ENCODE peak calls at places on chromosome 5, in eight cellular contexts. One of them, this sample, is unnamed.

GRCh38 chr5:149731617-149732400 is 1.7 kb downstream of the PPARGC1B start:
- DNase-seq in GM12865: peak
- DNase-seq in BE2C: peak
- DNase-seq in thyroid gland: peak
- DNase-seq in tibial artery: peak
- DNase-seq in HCT116: peak
- DNase-seq in adrenal gland: peak
- DNase-seq in IMR-90: peak
- DNase-seq in this sample: peak

GRCh38 chr5:32193591-32193990 is 19.5 kb upstream of the GOLPH3 start:
- DNase-seq in GM12865: no peak
- DNase-seq in BE2C: peak
- DNase-seq in thyroid gland: peak
- DNase-seq in tibial artery: peak
- DNase-seq in HCT116: no peak
- DNase-seq in adrenal gland: peak
- DNase-seq in IMR-90: peak
- DNase-seq in this sample: no peak

GRCh38 chr5:157917909-157918809 is 59.2 kb upstream of the CLINT1 start:
- DNase-seq in GM12865: peak
- DNase-seq in BE2C: peak
- DNase-seq in thyroid gland: peak
- DNase-seq in tibial artery: peak
- DNase-seq in HCT116: peak
- DNase-seq in adrenal gland: peak
- DNase-seq in IMR-90: peak
- DNase-seq in this sample: peak

GRCh38 chr5:1799602-1800469 is at the start of gene MRPL36:
- DNase-seq in GM12865: peak
- DNase-seq in BE2C: peak
- DNase-seq in thyroid gland: peak
- DNase-seq in tibial artery: peak
- DNase-seq in HCT116: peak
- DNase-seq in adrenal gland: peak
- DNase-seq in IMR-90: peak
- DNase-seq in this sample: peak

GRCh38 chr5:106127341-106127781 is 1543.4 kb downstream of the EFNA5 start:
- DNase-seq in GM12865: peak
- DNase-seq in BE2C: no peak
- DNase-seq in thyroid gland: no peak
- DNase-seq in tibial artery: no peak
- DNase-seq in HCT116: no peak
- DNase-seq in adrenal gland: no peak
- DNase-seq in IMR-90: peak
- DNase-seq in this sample: no peak

GRCh38 chr5:146111409-146111808 is 6.0 kb upstream of the PLAC8L1 start:
- DNase-seq in GM12865: no peak
- DNase-seq in BE2C: peak
- DNase-seq in thyroid gland: peak
- DNase-seq in tibial artery: no peak
- DNase-seq in HCT116: no peak
- DNase-seq in adrenal gland: no peak
- DNase-seq in IMR-90: no peak
- DNase-seq in this sample: no peak

GRCh38 chr5:5314626-5315025 is 107.9 kb upstream of the ICE1 start:
- DNase-seq in GM12865: no peak
- DNase-seq in BE2C: no peak
- DNase-seq in thyroid gland: no peak
- DNase-seq in tibial artery: no peak
- DNase-seq in HCT116: no peak
- DNase-seq in adrenal gland: no peak
- DNase-seq in IMR-90: no peak
- DNase-seq in this sample: no peak

GRCh38 chr5:59893061-59893435 is 478 bp downstream of the PDE4D start:
- DNase-seq in GM12865: no peak
- DNase-seq in BE2C: no peak
- DNase-seq in thyroid gland: no peak
- DNase-seq in tibial artery: no peak
- DNase-seq in HCT116: no peak
- DNase-seq in adrenal gland: no peak
- DNase-seq in IMR-90: no peak
- DNase-seq in this sample: no peak

GRCh38 chr5:10588779-10589447 is 25.0 kb downstream of the ANKRD33B start:
- DNase-seq in GM12865: no peak
- DNase-seq in BE2C: no peak
- DNase-seq in thyroid gland: no peak
- DNase-seq in tibial artery: no peak
- DNase-seq in HCT116: no peak
- DNase-seq in adrenal gland: no peak
- DNase-seq in IMR-90: no peak
- DNase-seq in this sample: no peak

GRCh38 chr5:68252678-68253520 is 37.3 kb downstream of the PIK3R1 start:
- DNase-seq in GM12865: peak
- DNase-seq in BE2C: peak
- DNase-seq in thyroid gland: peak
- DNase-seq in tibial artery: no peak
- DNase-seq in HCT116: peak
- DNase-seq in adrenal gland: peak
- DNase-seq in IMR-90: peak
- DNase-seq in this sample: peak

GRCh38 chr5:42495908-42496307 is 72.7 kb downstream of the GHR start:
- DNase-seq in GM12865: no peak
- DNase-seq in BE2C: no peak
- DNase-seq in thyroid gland: peak
- DNase-seq in tibial artery: no peak
- DNase-seq in HCT116: no peak
- DNase-seq in adrenal gland: peak
- DNase-seq in IMR-90: no peak
- DNase-seq in this sample: no peak

GRCh38 chr5:93294184-93294583 is 286.8 kb downstream of the NR2F1-AS1 start:
- DNase-seq in GM12865: no peak
- DNase-seq in BE2C: no peak
- DNase-seq in thyroid gland: no peak
- DNase-seq in tibial artery: no peak
- DNase-seq in HCT116: no peak
- DNase-seq in adrenal gland: no peak
- DNase-seq in IMR-90: peak
- DNase-seq in this sample: no peak

GRCh38 chr5:58922392-58923171 is 339.7 kb downstream of the RAB3C start:
- DNase-seq in GM12865: no peak
- DNase-seq in BE2C: no peak
- DNase-seq in thyroid gland: peak
- DNase-seq in tibial artery: peak
- DNase-seq in HCT116: no peak
- DNase-seq in adrenal gland: peak
- DNase-seq in IMR-90: peak
- DNase-seq in this sample: no peak

GRCh38 chr5:29380029-29380428 is 1813.5 kb upstream of the CDH6 start:
- DNase-seq in GM12865: no peak
- DNase-seq in BE2C: no peak
- DNase-seq in thyroid gland: no peak
- DNase-seq in tibial artery: no peak
- DNase-seq in HCT116: no peak
- DNase-seq in adrenal gland: no peak
- DNase-seq in IMR-90: no peak
- DNase-seq in this sample: no peak

GRCh38 chr5:6404129-6404528 is 25.8 kb upstream of the MED10 start:
- DNase-seq in GM12865: peak
- DNase-seq in BE2C: no peak
- DNase-seq in thyroid gland: no peak
- DNase-seq in tibial artery: no peak
- DNase-seq in HCT116: no peak
- DNase-seq in adrenal gland: no peak
- DNase-seq in IMR-90: peak
- DNase-seq in this sample: no peak

GRCh38 chr5:2582507-2582906 is 169.0 kb downstream of the IRX2 start:
- DNase-seq in GM12865: no peak
- DNase-seq in BE2C: no peak
- DNase-seq in thyroid gland: no peak
- DNase-seq in tibial artery: no peak
- DNase-seq in HCT116: no peak
- DNase-seq in adrenal gland: no peak
- DNase-seq in IMR-90: no peak
- DNase-seq in this sample: no peak

GRCh38 chr5:111238826-111239225 is 14.6 kb downstream of the CAMK4 start:
- DNase-seq in GM12865: no peak
- DNase-seq in BE2C: no peak
- DNase-seq in thyroid gland: no peak
- DNase-seq in tibial artery: no peak
- DNase-seq in HCT116: no peak
- DNase-seq in adrenal gland: no peak
- DNase-seq in IMR-90: no peak
- DNase-seq in this sample: no peak

GRCh38 chr5:82661462-82661861 is 383.3 kb upstream of the RPS23 start:
- DNase-seq in GM12865: no peak
- DNase-seq in BE2C: no peak
- DNase-seq in thyroid gland: no peak
- DNase-seq in tibial artery: no peak
- DNase-seq in HCT116: no peak
- DNase-seq in adrenal gland: no peak
- DNase-seq in IMR-90: no peak
- DNase-seq in this sample: no peak

GRCh38 chr5:92653730-92654461 is 927.1 kb downstream of the NR2F1-AS1 start:
- DNase-seq in GM12865: no peak
- DNase-seq in BE2C: no peak
- DNase-seq in thyroid gland: no peak
- DNase-seq in tibial artery: no peak
- DNase-seq in HCT116: no peak
- DNase-seq in adrenal gland: no peak
- DNase-seq in IMR-90: no peak
- DNase-seq in this sample: no peak

GRCh38 chr5:114055810-114056476 is 305.9 kb upstream of the KCNN2 start:
- DNase-seq in GM12865: no peak
- DNase-seq in BE2C: peak
- DNase-seq in thyroid gland: peak
- DNase-seq in tibial artery: no peak
- DNase-seq in HCT116: no peak
- DNase-seq in adrenal gland: no peak
- DNase-seq in IMR-90: peak
- DNase-seq in this sample: no peak

GRCh38 chr5:168364738-168365550 is 73.5 kb downstream of the WWC1 start:
- DNase-seq in GM12865: no peak
- DNase-seq in BE2C: no peak
- DNase-seq in thyroid gland: peak
- DNase-seq in tibial artery: peak
- DNase-seq in HCT116: no peak
- DNase-seq in adrenal gland: no peak
- DNase-seq in IMR-90: peak
- DNase-seq in this sample: no peak

GRCh38 chr5:116142495-116142894 is 57.7 kb downstream of the COMMD10 start:
- DNase-seq in GM12865: no peak
- DNase-seq in BE2C: no peak
- DNase-seq in thyroid gland: no peak
- DNase-seq in tibial artery: no peak
- DNase-seq in HCT116: no peak
- DNase-seq in adrenal gland: no peak
- DNase-seq in IMR-90: no peak
- DNase-seq in this sample: no peak
- TF ChIP-seq CTCF in GM12865: no peak
- TF ChIP-seq CTCF in BE2C: no peak
- TF ChIP-seq CTCF in thyroid gland: no peak
- TF ChIP-seq CTCF in tibial artery: no peak
- TF ChIP-seq CTCF in HCT116: no peak
- TF ChIP-seq CTCF in adrenal gland: no peak
- TF ChIP-seq CTCF in IMR-90: peak
- TF ChIP-seq CTCF in this sample: no peak

DNA sequence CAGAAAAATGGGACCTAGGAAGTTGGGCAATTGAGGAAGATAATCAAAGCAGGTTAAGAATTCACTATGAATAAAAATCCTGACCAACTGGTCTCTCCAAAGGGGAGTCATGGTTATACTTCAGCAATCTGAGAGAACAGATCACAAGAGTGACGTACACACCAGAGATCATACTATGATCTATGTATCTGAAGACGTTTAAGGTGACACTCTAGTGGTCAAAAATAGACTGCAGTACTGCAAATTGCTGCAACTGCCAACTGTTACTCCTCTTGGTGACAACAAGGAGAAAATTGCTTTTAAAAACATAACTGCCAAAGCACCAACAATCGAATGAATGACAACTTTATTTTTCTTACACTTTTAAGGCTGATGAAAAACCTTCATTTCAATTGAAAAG is 4.9 kb downstream of the AK6 start:
- DNase-seq in GM12865: peak
- DNase-seq in BE2C: no peak
- DNase-seq in thyroid gland: no peak
- DNase-seq in tibial artery: no peak
- DNase-seq in HCT116: peak
- DNase-seq in adrenal gland: no peak
- DNase-seq in IMR-90: peak
- DNase-seq in this sample: peak
- TF ChIP-seq CTCF in GM12865: peak
- TF ChIP-seq CTCF in BE2C: peak
- TF ChIP-seq CTCF in thyroid gland: peak
- TF ChIP-seq CTCF in tibial artery: no peak
- TF ChIP-seq CTCF in HCT116: no peak
- TF ChIP-seq CTCF in adrenal gland: peak
- TF ChIP-seq CTCF in IMR-90: peak
- TF ChIP-seq CTCF in this sample: peak

GRCh38 chr5:80654391-80655230 is at the start of the genes DHFR and MSH3:
- DNase-seq in GM12865: peak
- DNase-seq in BE2C: peak
- DNase-seq in thyroid gland: peak
- DNase-seq in tibial artery: peak
- DNase-seq in HCT116: peak
- DNase-seq in adrenal gland: peak
- DNase-seq in IMR-90: peak
- DNase-seq in this sample: peak
- TF ChIP-seq CTCF in GM12865: peak
- TF ChIP-seq CTCF in BE2C: peak
- TF ChIP-seq CTCF in thyroid gland: peak
- TF ChIP-seq CTCF in tibial artery: peak
- TF ChIP-seq CTCF in HCT116: no peak
- TF ChIP-seq CTCF in adrenal gland: no peak
- TF ChIP-seq CTCF in IMR-90: peak
- TF ChIP-seq CTCF in this sample: no peak

DNA sequence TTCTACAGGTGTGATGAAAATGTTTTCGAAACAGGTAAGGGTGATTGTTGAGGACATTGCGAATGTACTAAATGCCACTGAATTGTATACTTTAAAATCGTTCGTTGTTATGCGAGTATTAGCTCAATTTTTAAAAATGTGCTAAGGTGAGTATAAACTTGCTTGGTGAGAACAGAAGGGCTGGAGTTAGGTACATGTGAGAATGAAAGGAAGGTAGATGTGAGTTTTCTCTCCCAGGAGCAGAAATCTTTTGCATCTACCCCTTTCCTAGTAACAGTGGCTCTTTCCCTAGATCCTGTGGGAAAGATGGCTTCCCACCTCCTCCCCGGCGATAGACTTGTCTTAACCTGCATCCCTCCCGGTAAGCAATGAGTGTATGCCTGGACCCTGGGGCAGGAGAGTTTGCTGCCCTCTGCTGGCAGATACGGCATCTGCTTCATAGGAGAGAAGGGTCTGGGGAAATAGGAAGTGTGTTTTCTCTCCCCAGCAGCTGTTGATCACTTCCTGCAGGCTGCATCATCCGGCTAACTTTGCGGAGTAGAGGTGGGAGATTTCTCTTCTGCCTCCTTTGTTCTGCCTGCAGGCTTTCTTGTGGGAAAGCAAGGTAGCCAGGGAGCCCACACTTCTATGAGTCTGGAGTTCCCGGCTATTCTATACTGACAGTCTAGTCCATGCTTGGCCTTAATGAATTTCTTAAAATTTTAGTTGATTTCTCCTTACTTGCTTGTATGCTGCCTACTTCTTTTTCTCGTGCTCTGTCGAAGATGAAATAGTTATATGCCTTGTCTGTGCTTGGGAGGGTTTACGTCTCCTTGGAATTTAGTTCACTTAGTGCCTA is 373.3 kb upstream of the SEMA6A start:
- DNase-seq in GM12865: peak
- DNase-seq in BE2C: peak
- DNase-seq in thyroid gland: peak
- DNase-seq in tibial artery: no peak
- DNase-seq in HCT116: peak
- DNase-seq in adrenal gland: peak
- DNase-seq in IMR-90: no peak
- DNase-seq in this sample: peak
- TF ChIP-seq CTCF in GM12865: peak
- TF ChIP-seq CTCF in BE2C: peak
- TF ChIP-seq CTCF in thyroid gland: peak
- TF ChIP-seq CTCF in tibial artery: peak
- TF ChIP-seq CTCF in HCT116: peak
- TF ChIP-seq CTCF in adrenal gland: peak
- TF ChIP-seq CTCF in IMR-90: no peak
- TF ChIP-seq CTCF in this sample: peak

This sample was measured in activated CD8-positive, alpha-beta T cell treated with anti-CD3 and anti-CD28 coated beads for 36 hours.